ENCODE peak calls at places on chromosome 10, in four cellular contexts. L is HepG2, Z is GM12878, J is K562. O is an unnamed sample.

GRCh38 chr10:114629824-114630430 is 28.1 kb downstream of the ABLIM1 start:
- DNase-seq in L (no peak), J (no peak), Z (no peak), O (no peak)

GRCh38 chr10:130024779-130025178 is 60.7 kb upstream of the EBF3 start:
- DNase-seq in J (no peak), L (no peak), Z (no peak), O (no peak)

GRCh38 chr10:112475565-112476233 is 28.7 kb downstream of the VTI1A start:
- DNase-seq in L (no peak), J (no peak), Z (no peak), O (no peak)

GRCh38 chr10:24237801-24238390 is 29.0 kb downstream of the KIAA1217 start:
- DNase-seq in L (peak), J (no peak), Z (no peak), O (no peak)

GRCh38 chr10:9305018-9305655 is 1250.6 kb downstream of the GATA3 start:
- DNase-seq in L (peak), Z (no peak), J (no peak), O (peak)

GRCh38 chr10:69213601-69214311 is 6.4 kb upstream of the HKDC1 start:
- DNase-seq in Z (no peak), L (peak), J (no peak), O (no peak)

GRCh38 chr10:26172126-26172525 is 44.4 kb upstream of the GAD2 start:
- DNase-seq in L (no peak), Z (no peak), J (no peak), O (no peak)

GRCh38 chr10:76902949-76903348 is 734.7 kb downstream of the KCNMA1 start:
- DNase-seq in J (peak), Z (no peak), L (no peak), O (peak)

GRCh38 chr10:128934492-128934891 is 532.5 kb upstream of the MGMT start:
- DNase-seq in Z (no peak), L (no peak), J (no peak), O (no peak)

DNA sequence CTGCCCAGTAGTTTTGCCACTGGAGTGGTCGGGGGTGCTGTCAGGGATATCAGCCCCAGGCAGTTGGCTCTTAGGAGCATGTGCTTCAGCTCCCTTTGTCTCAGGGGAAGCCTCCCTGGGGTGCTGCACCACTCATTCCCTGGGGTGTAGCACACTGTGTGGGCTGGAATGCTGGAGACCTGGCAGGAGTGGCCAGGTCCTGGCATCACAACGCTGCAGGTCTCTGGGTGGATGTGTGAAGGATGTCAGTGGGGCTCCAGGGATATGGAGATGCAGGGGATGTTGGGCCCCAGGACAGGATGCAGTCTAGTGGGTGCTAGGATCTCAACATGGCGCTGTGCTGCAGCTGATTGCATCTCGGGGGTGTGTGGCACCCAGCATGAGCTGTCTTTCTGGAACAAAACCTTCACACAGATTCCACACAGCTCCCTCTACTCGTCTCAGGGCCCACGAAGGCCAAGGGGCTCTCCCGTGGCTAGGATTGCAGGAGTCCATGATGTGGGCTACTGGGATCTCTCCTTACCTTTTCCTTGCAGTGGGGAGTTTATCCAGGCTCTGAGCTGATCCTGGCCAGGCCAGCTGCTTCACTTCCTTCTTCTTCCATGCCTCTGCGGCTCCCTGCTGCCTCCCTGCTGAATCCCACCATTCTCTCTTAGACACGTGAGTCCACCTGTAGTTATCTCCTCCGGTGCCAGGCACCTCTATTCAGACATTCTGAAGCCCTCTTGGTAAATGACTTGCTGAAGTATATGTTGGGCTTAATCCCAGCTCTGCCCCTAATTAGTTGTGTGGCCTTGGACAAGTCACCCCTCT is 295.1 kb downstream of the RPS24 start:
- DNase-seq in L (no peak), Z (no peak), J (no peak), O (no peak)
- TF ChIP-seq TARDBP in L (no peak), Z (no peak), J (no peak), O (no peak)

GRCh38 chr10:34955391-34955790 is 134.8 kb downstream of the CUL2 start:
- DNase-seq in J (no peak), L (no peak), Z (no peak), O (no peak)
- TF ChIP-seq TARDBP in J (no peak), L (no peak), Z (no peak), O (no peak)

DNA sequence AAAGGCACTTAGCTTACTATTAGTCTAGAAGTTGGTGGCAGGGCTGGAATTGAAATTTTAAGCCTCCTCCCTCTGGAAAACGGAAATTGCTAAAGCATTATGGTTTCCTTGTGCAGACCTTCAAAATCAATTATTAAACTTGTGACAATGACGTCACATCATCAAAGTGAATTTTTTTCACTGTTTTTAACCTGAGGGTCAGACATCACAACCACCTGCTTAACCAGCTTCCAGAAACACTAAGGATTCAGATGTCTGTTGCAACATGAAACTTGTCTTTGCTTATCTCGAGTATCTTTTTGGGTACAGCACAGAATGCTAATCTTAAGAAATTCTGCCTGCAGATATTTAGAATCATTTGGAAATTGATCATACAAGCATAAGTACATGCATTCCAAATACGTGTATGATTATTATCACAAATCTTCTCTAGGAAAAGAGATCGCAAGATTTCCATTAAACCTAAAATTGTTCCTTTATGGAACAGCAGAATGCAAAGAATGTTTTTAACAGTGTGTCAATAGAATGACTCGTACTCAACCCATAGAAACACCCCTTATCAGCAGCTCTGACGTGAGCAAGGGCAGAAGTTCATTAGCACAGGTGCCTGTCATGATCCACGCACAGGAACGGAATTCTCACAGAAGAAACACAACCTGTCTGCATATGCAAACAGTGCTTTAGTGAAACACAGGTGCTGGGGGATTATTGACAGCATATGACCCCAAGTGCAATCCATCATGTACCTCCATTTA is 4.1 kb upstream of the GTPBP4 start:
- DNase-seq in J (no peak), L (peak), Z (no peak), O (no peak)
- TF ChIP-seq TARDBP in J (no peak), L (no peak), Z (no peak), O (no peak)

DNA sequence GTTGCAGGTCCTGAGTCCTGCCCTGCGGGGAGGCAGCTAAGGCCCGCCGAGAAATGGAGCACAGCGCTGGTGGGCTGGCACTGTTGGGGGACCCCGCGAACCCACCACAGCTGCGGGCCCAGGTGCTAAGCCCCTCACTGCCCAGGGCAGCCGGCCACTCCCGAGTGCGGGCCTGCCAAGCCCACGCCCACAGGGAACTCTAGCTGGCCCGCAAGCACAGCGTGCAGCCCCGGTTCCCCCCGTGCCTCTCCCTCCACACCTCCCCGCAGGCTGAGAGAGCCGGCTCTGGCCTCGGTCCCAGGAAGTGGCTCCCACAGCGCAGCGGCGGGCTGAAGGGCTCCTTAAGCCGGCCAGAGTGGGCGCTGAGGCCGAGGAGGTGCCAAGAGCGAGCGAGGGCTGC is 3.5 kb upstream of the NSMCE4A start:
- DNase-seq in L (no peak), Z (no peak), J (no peak), O (no peak)
- TF ChIP-seq TARDBP in L (no peak), Z (no peak), J (no peak), O (no peak)